ENCODE peak calls at places on chromosomes 12 and 14, in eight cellular contexts. Y is IMR-90; E is suprapubic skin; Z is CD8-positive, alpha-beta memory T cell; C is iPS DF 6.9; U is psoas muscle; N is effector memory CD4-positive, alpha-beta T cell; O is ovary. D is an unnamed sample.

GRCh38 chr14:76324133-76324532 is 51.8 kb upstream of the ESRRB start:
- DNase-seq in Z (no peak), U (no peak), O (no peak), Y (no peak), N (no peak), C (no peak), E (no peak), D (no peak)

GRCh38 chr14:89481167-89481566 is 64.1 kb upstream of the FOXN3 start:
- DNase-seq in Y (no peak), C (no peak), Z (no peak), E (peak; percentile 90), O (no peak), U (peak; percentile 70), N (no peak), D (no peak)

GRCh38 chr14:61387076-61387475 is 65.7 kb downstream of the PRKCH start:
- DNase-seq in Z (no peak), U (no peak), C (no peak), E (no peak), O (no peak), N (no peak), Y (no peak), D (no peak)

GRCh38 chr12:76556373-76556772 is 3.2 kb downstream of the OSBPL8 start:
- DNase-seq in Y (no peak), C (no peak), N (peak; percentile 11), Z (no peak), O (no peak), E (no peak), U (no peak), D (no peak)

GRCh38 chr14:71266994-71267636 is 359.9 kb downstream of the PCNX1 start:
- DNase-seq in U (no peak), Y (peak; percentile 81), E (no peak), O (no peak), N (no peak), Z (no peak), C (no peak), D (no peak)

GRCh38 chr14:36925094-36925493 is 247.3 kb downstream of the SLC25A21 start:
- DNase-seq in Z (no peak), E (no peak), O (no peak), N (no peak), U (no peak), Y (no peak), C (no peak), D (no peak)

GRCh38 chr12:117845271-117845904 is 123.4 kb downstream of the KSR2 start:
- DNase-seq in E (no peak), O (no peak), N (no peak), U (no peak), Z (no peak), C (no peak), Y (no peak), D (no peak)

GRCh38 chr12:48972213-48973021 is 882 bp upstream of the WNT10B start:
- DNase-seq in O (no peak), N (no peak), Z (no peak), Y (peak; percentile 41), C (no peak), U (no peak), E (no peak), D (no peak)

GRCh38 chr12:104295954-104296353 is 7.6 kb upstream of the EID3 start:
- DNase-seq in N (no peak), Z (no peak), O (no peak), C (no peak), U (no peak), Y (no peak), E (no peak), D (no peak)

GRCh38 chr12:121796855-121797751 is 3.6 kb upstream of the RHOF start:
- DNase-seq in O (peak; percentile 84), C (no peak), E (peak; percentile 93), Y (peak; percentile 83), N (no peak), U (peak; percentile 97), Z (no peak), D (peak; percentile 89)

GRCh38 chr12:116130431-116130830 is 147.1 kb downstream of the MED13L start:
- DNase-seq in O (no peak), E (no peak), Y (peak; percentile 67), U (no peak), N (no peak), Z (no peak), C (no peak), D (no peak)

GRCh38 chr12:29543036-29543435 is 45.5 kb upstream of the OVCH1 start:
- DNase-seq in N (no peak), Y (no peak), U (no peak), O (no peak), C (no peak), E (no peak), Z (no peak), D (no peak)

GRCh38 chr12:124456652-124457152 is 110.7 kb downstream of the NCOR2 start:
- DNase-seq in E (peak; percentile 65), U (peak; percentile 43), C (no peak), Z (peak; percentile 57), N (peak; percentile 42), O (no peak), Y (no peak), D (no peak)

DNA sequence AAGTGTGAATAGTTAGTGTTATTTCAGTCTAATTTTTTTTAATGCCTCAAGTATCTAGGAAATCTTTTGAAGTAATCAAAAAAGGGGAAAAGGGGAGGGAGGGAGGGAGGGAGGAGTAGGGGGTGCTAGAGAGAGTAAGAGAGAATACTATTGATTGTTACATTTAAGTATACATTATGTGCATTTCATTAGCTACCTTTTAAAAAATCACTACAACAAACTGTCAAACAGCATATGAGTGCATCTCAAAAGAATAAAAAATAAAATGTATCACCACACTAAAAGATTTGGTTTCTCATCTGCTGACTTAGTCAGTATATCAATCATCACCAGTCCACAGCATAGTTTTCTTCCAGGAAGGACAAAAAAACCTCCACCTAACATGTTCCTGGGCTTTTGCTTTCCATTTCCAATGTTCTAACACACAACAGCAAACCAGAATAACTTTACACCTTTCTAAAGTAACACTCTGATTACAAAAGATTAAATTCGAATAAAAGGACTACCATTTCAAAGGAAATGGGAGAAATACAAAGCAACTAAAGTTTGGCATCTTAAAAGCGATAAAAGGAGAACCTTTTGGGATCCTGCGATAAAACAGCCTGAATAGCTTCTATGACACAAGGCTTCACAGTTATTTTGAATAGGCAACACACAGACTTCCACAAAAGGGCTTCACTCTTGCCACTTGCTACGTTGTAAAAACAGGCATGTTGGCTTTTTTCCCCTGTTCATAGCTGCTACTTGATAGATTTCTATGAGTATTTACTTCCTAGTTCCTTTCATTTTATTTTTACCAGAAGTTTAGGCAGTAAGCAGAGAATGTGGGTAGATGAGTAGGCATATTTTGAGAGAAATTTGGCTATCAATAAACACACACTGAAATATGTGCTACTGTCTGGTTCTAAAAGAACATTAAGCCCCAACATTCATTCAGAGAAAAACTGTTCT is 160.9 kb downstream of the EPS8 start:
- DNase-seq in Y (peak; percentile 44), O (no peak), C (no peak), U (no peak), N (no peak), Z (no peak), E (no peak), D (no peak)
- H3K4me1 ChIP-seq in Y (peaks cover 13% of the 10 kb centered on the region), O (peaks cover 5% of the 10 kb centered on the region), C (no peaks in the 10 kb centered on the region), U (peaks cover 19% of the 10 kb centered on the region), N (no peaks in the 10 kb centered on the region), Z (no peaks in the 10 kb centered on the region), E (peaks cover 9% of the 10 kb centered on the region), D (peaks cover 12% of the 10 kb centered on the region)

GRCh38 chr14:65627315-65627714 is 214.8 kb downstream of the FUT8 start:
- DNase-seq in C (no peak), N (no peak), Z (no peak), O (no peak), U (no peak), E (no peak), Y (no peak), D (no peak)

GRCh38 chr14:65628664-65629063 is 216.1 kb downstream of the FUT8 start:
- DNase-seq in U (no peak), Z (no peak), O (no peak), Y (no peak), E (no peak), C (no peak), N (no peak), D (no peak)

GRCh38 chr14:65631040-65631439 is 218.5 kb downstream of the FUT8 start:
- DNase-seq in N (no peak), C (no peak), O (no peak), Z (no peak), E (no peak), Y (no peak), U (no peak), D (no peak)

GRCh38 chr14:65637780-65638179 is 225.2 kb downstream of the FUT8 start:
- DNase-seq in Y (peak; percentile 1), C (no peak), Z (peak; percentile 4), O (no peak), N (no peak), E (no peak), U (no peak), D (no peak)

GRCh38 chr14:65632487-65632886 is 220.0 kb downstream of the FUT8 start:
- DNase-seq in N (no peak), O (no peak), C (no peak), E (no peak), Z (no peak), U (no peak), Y (no peak), D (no peak)
- H3K27ac ChIP-seq in N (no peak overlapping the region), O (no peak overlapping the region), C (no peak overlapping the region), E (no peak overlapping the region), Z (no peak overlapping the region), U (no peak overlapping the region), Y (no peak overlapping the region), D (no peak overlapping the region)

GRCh38 chr14:95533391-95533821 is 1.4 kb upstream of the GLRX5 start:
- DNase-seq in N (no peak), Y (peak; percentile 65), Z (no peak), E (no peak), O (peak; percentile 5), C (no peak), U (no peak), D (no peak)

GRCh38 chr14:95536036-95536577 is 1.3 kb downstream of the GLRX5 start:
- DNase-seq in N (no peak), C (no peak), E (no peak), Y (no peak), O (no peak), U (no peak), Z (no peak), D (no peak)

GRCh38 chr14:95535226-95536021 is 574 bp downstream of the GLRX5 start:
- DNase-seq in O (no peak), C (no peak), E (peak; percentile 73), Y (no peak), N (no peak), U (peak; percentile 42), Z (no peak), D (no peak)

GRCh38 chr14:95534299-95535225 is at the start of gene GLRX5:
- DNase-seq in U (peak; percentile 97), N (peak; percentile 98), C (peak; percentile 94), Y (peak; percentile 100), O (peak; percentile 99), E (peak; percentile 99), Z (peak; percentile 94), D (peak; percentile 100)

GRCh38 chr14:95533822-95534221 is 1.0 kb upstream of the GLRX5 start:
- DNase-seq in Z (no peak), Y (no peak), U (no peak), N (no peak), C (no peak), E (no peak), O (peak; percentile 17), D (no peak)
- H3K4me3 ChIP-seq in Z (peak overlapping the region; percentile 69), Y (peak overlapping the region; percentile 62), U (peak overlapping the region; percentile 96), N (peak overlapping the region; percentile 73), C (peak overlapping the region; percentile 98), E (peak overlapping the region; percentile 84), O (peak overlapping the region; percentile 85), D (peak overlapping the region; percentile 85)

DNA sequence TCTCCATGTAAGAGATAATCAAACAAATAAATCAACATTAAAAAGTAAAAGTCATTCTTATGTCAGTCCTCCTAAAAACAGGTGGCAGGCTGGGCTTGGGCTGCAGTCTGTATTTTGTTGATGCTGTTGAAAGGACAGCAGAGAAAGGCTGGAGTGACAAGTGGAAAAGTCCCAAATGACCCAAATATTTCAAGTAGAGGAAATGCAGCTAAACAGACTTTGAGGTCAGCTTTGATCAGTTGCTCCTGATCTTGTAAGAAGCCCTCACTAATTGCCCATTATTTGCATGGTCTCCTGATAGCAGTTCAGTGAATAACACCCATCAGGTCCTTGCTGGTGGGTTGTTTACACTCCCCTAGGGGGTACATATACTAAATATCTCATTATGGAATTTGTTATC is 24.9 kb downstream of the TBX3 start:
- DNase-seq in O (no peak), U (no peak), Z (no peak), E (no peak), N (no peak), Y (no peak), C (no peak), D (no peak)
- H3K4me1 ChIP-seq in O (peaks cover 10% of the 10 kb centered on the region), U (no peaks in the 10 kb centered on the region), Z (no peaks in the 10 kb centered on the region), E (no peaks in the 10 kb centered on the region), N (no peaks in the 10 kb centered on the region), Y (peaks cover 4% of the 10 kb centered on the region), C (peaks cover 6% of the 10 kb centered on the region), D (no peaks in the 10 kb centered on the region)